ENCODE peak calls at places on chromosomes 5 and 9, in ten cellular contexts. N is transverse colon, P is fibroblast of the aortic adventitia, R is glutamatergic neuron, Y is endothelial cell of umbilical vein, B is heart right ventricle, I is Peyer's patch, X is adrenal gland, Z is A549, D is GM12878. J is an unnamed sample.

GRCh38 chr5:68285857-68286611 is 70.5 kb downstream of the PIK3R1 start:
- DNase-seq in P (peak; percentile 83), X (no peak), Z (no peak), N (no peak), Y (peak; percentile 69), I (no peak), B (no peak), R (no peak), D (no peak), J (no peak)

GRCh38 chr9:111622626-111623025 is 8.5 kb upstream of the DNAJC25 start:
- DNase-seq in R (no peak), P (peak; percentile 87), D (no peak), Z (peak; percentile 50), Y (no peak), I (no peak), N (no peak), X (peak; percentile 89), B (no peak), J (no peak)

GRCh38 chr5:132776077-132776931 is 735 bp downstream of the SEPTIN8 start:
- DNase-seq in D (no peak), B (peak; percentile 48), Z (peak; percentile 48), X (peak; percentile 33), P (peak; percentile 47), N (peak; percentile 49), Y (peak; percentile 37), I (no peak), R (peak; percentile 35), J (no peak)

GRCh38 chr5:148972958-148973357 is 89.9 kb downstream of the SH3TC2 start:
- DNase-seq in Z (peak; percentile 79), X (peak; percentile 36), B (peak; percentile 53), I (no peak), P (peak; percentile 88), R (no peak), Y (peak; percentile 92), D (no peak), N (no peak), J (no peak)

GRCh38 chr5:145946112-145946861 is 9.9 kb downstream of the SH3RF2 start:
- DNase-seq in N (no peak), Z (peak; percentile 41), R (no peak), B (peak; percentile 32), P (peak; percentile 62), D (peak; percentile 27), I (no peak), X (peak; percentile 46), Y (no peak), J (no peak)

GRCh38 chr9:95903398-95903797 is 27.9 kb downstream of the ERCC6L2 start:
- DNase-seq in P (peak; percentile 2), D (no peak), X (no peak), N (no peak), I (no peak), Y (peak; percentile 9), Z (no peak), B (no peak), R (no peak), J (no peak)

GRCh38 chr9:123343428-123344272 is 12.3 kb upstream of the CRB2 start:
- DNase-seq in X (no peak), I (peak; percentile 68), N (no peak), P (no peak), D (no peak), Y (no peak), Z (no peak), R (no peak), B (no peak), J (peak; percentile 81)

GRCh38 chr9:8078641-8079140 is 279.1 kb upstream of the DMAC1 start:
- DNase-seq in X (no peak), R (no peak), Y (no peak), I (no peak), P (no peak), B (no peak), D (no peak), Z (no peak), N (no peak), J (no peak)

DNA sequence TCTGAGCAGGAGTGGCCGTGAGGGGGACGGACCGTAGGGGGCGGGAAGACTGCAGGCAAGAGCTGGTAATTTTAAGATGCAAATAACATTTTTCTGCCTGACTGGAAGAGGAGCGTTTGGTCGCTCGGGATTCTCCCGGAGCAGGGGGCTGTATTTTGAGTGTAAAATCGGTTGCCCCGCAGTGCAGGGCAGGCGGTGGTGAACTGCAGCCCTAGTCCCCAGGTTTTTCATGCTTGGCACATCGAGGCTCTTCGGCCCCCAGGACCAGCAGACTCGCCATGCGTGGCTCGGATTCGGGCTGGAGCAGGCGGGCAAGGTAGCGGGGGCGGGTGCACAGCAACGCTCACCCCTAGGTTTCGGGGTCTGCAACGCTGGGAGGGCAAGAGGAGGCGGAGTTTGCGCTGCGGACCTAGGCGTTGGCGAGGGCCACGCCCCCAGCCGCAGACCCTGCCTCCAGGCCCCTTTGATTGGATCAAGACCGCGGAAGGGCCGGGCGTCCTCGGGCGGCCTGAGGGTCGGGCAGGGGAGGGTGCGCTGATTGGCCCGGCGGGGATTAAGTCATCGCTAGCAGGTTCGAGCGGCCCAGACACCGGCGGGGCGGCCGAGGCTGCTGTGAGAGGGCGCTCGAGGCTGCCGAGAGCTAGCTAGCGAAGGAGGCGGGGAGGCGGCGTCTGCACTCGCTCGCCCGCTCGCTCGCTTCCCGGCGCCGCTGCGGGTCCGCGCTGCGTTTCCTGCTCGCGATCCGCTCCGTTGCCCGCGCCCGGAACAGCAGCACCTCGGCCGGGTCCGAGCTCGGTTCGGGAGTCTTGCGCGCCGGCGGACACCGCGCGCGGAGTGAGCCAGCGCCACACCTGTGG is at the start of gene ARHGAP26:
- DNase-seq in D (peak; percentile 70), R (peak; percentile 98), I (peak; percentile 97), P (peak; percentile 92), N (peak; percentile 98), Y (peak; percentile 98), X (peak; percentile 95), B (peak; percentile 98), Z (peak; percentile 93), J (peak; percentile 96)
- TF ChIP-seq CTCF in D (peak; percentile 17), R (no peak), I (peak; percentile 38), P (peak; percentile 36), N (no peak), Y (peak; percentile 61), X (peak; percentile 34), B (no peak), Z (no peak), J (peak; percentile 19)

DNA sequence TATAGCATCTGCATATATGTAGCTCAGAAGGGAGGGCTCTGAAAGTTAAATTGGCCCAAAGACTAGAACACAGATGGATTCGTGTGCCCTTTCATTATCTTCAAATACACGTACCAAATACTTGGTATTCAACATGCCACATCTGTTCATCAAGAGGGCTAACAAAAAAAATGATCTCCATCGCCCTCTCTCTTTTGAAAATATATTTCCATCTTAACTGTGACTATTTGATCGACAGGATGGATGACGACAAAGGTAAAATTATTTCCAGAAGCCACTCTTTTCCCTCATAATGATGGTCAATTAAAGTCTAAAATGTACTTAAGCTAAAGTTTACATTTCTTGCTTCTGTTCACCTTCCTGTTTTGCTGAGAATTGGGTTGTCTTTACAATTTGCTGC is 77.0 kb downstream of the SEMA6A start:
- DNase-seq in Y (no peak), X (no peak), R (no peak), P (no peak), B (no peak), N (no peak), I (no peak), Z (no peak), D (no peak), J (no peak)
- TF ChIP-seq CTCF in Y (no peak), X (no peak), R (no peak), P (no peak), B (no peak), N (no peak), I (no peak), Z (no peak), D (no peak), J (no peak)

GRCh38 chr9:118459832-118460425 is 755.7 kb downstream of the TLR4 start:
- DNase-seq in D (no peak), I (no peak), Z (no peak), N (peak; percentile 10), Y (no peak), R (no peak), X (no peak), P (no peak), B (peak; percentile 6), J (no peak)

DNA sequence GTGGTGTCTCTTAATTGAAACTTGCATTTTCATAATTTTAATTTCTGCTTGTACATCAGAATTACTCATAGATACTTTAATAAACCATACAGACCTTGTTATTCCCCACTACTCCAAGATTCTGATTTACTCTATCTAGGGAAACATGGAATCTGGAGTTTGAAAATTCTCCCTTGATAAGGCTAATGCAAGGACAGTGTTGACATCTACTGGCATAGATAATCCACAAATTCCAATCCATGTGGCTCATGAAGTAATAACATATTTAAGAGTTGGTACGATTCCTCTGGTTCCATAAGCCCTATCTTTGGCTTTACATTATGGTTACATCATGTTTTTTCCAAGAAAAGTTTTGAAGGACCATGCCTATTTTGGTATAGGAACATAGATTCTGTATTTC is 759.2 kb downstream of the TLR4 start:
- DNase-seq in Y (no peak), D (no peak), Z (no peak), I (no peak), P (no peak), B (no peak), X (no peak), R (no peak), N (no peak), J (no peak)
- TF ChIP-seq CTCF in Y (no peak), D (no peak), Z (no peak), I (peak; percentile 30), P (no peak), B (no peak), X (no peak), R (no peak), N (no peak), J (no peak)

GRCh38 chr5:31236339-31236738 is 42.9 kb downstream of the CDH6 start:
- DNase-seq in B (no peak), X (no peak), Y (no peak), P (no peak), D (no peak), R (no peak), N (no peak), I (no peak), Z (no peak), J (no peak)

GRCh38 chr5:31238497-31238896 is 45.0 kb downstream of the CDH6 start:
- DNase-seq in I (no peak), Y (no peak), Z (no peak), D (no peak), N (no peak), B (no peak), P (no peak), R (no peak), X (no peak), J (no peak)

GRCh38 chr5:31232273-31232888 is 38.9 kb downstream of the CDH6 start:
- DNase-seq in I (no peak), B (peak; percentile 66), P (peak; percentile 90), X (no peak), Y (peak; percentile 17), N (no peak), D (no peak), Z (peak; percentile 49), R (no peak), J (peak; percentile 30)

GRCh38 chr5:31235381-31235780 is 41.9 kb downstream of the CDH6 start:
- DNase-seq in Z (no peak), X (no peak), I (no peak), B (no peak), P (no peak), Y (no peak), N (no peak), R (no peak), D (no peak), J (no peak)

DNA sequence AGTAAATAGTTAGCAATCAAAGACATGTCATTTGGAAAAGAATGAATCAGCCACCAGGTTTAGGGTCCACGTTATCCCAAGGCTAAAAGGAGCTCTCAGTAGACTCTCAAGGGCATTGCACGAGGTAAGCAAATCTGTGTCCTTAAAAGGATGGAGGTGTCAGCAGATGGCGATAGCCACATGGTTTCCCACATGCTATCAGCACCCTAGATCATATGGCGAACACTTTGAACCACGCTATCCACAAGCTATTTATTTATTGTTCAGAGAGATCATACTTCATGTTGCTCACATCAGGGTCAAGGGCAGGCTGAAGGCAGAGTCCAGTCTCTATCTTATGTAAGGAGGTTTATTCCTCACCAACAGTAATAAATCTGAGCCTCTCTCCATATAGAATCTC is 43.7 kb downstream of the CDH6 start:
- DNase-seq in N (no peak), D (no peak), B (no peak), X (no peak), Z (no peak), P (peak; percentile 35), R (peak; percentile 26), Y (peak; percentile 19), I (no peak), J (no peak)
- TF ChIP-seq CTCF in N (no peak), D (no peak), B (no peak), X (no peak), Z (no peak), P (no peak), R (no peak), Y (no peak), I (peak; percentile 40), J (no peak)